ENCODE peak calls at places on chromosomes 3 and 15, in nine cellular contexts. I is NCI-H1436; S is foreskin melanocyte; B is nucleus accumbens; K is T-helper 1 cell; U is NCI-H345; G is T-cell; T is activated naive CD8-positive, alpha-beta T cell treated with anti-CD3 and anti-CD28 coated beads, Interleukin-2, amount 50 U/mL, for 24 hours; F is GM23248. C is an unnamed sample.

GRCh38 chr3:28667646-28668376 is 319.2 kb upstream of the AZI2 start:
- DNase-seq in I (peak; percentile 35), S (peak; percentile 45), B (no peak), K (no peak), U (peak; percentile 68), G (peak; percentile 23), T (peak; percentile 45), F (peak; percentile 68), C (peak; percentile 22)

GRCh38 chr15:71975816-71976150 is 142.2 kb downstream of the MYO9A start:
- DNase-seq in I (no peak), S (no peak), B (no peak), K (no peak), U (no peak), G (no peak), T (no peak), F (no peak), C (no peak)

GRCh38 chr15:95013379-95013778 is 782.0 kb downstream of the MCTP2 start:
- DNase-seq in I (no peak), S (no peak), B (no peak), K (no peak), U (no peak), G (no peak), T (no peak), F (peak; percentile 10), C (no peak)

GRCh38 chr15:66703540-66703941 is 1.5 kb downstream of the SMAD6 start:
- DNase-seq in I (no peak), S (no peak), B (no peak), K (no peak), U (no peak), G (no peak), T (peak; percentile 24), F (peak; percentile 72), C (no peak)

GRCh38 chr3:37887062-37887461 is 25.4 kb downstream of the CTDSPL start:
- DNase-seq in I (no peak), S (no peak), B (no peak), K (no peak), U (no peak), G (no peak), T (no peak), F (no peak), C (no peak)

GRCh38 chr3:195732951-195733350 is 12.2 kb downstream of the MUC20 start:
- DNase-seq in I (no peak), S (no peak), B (no peak), K (no peak), U (no peak), G (no peak), T (no peak), F (no peak), C (no peak)

GRCh38 chr3:134666466-134666865 is 15.6 kb upstream of the KY start:
- DNase-seq in I (no peak), S (no peak), B (no peak), K (no peak), U (no peak), G (no peak), T (no peak), F (peak; percentile 93), C (no peak)

GRCh38 chr3:110066201-110066600 is 728.9 kb upstream of the DPPA4 start:
- DNase-seq in I (no peak), S (no peak), B (no peak), K (no peak), U (no peak), G (no peak), T (no peak), F (no peak), C (no peak)

GRCh38 chr15:90762109-90762508 is 45.0 kb downstream of the BLM start:
- DNase-seq in I (no peak), S (peak; percentile 91), B (no peak), K (no peak), U (no peak), G (peak; percentile 2), T (no peak), F (peak; percentile 93), C (no peak)

GRCh38 chr3:185070491-185071335 is 82.1 kb downstream of the C3orf70 start:
- DNase-seq in I (peak; percentile 13), S (peak; percentile 61), B (no peak), K (no peak), U (no peak), G (no peak), T (no peak), F (peak; percentile 42), C (peak; percentile 42)

GRCh38 chr15:98803228-98804056 is 155.1 kb downstream of the IGF1R start:
- DNase-seq in I (no peak), S (no peak), B (no peak), K (no peak), U (no peak), G (no peak), T (no peak), F (peak; percentile 73), C (no peak)

GRCh38 chr3:27985369-27986035 is 255.9 kb upstream of the CMC1 start:
- DNase-seq in I (no peak), S (no peak), B (no peak), K (no peak), U (no peak), G (no peak), T (no peak), F (peak; percentile 74), C (no peak)

GRCh38 chr15:95247068-95247984 is 1016.0 kb downstream of the MCTP2 start:
- DNase-seq in I (no peak), S (peak; percentile 94), B (no peak), K (no peak), U (no peak), G (no peak), T (no peak), F (peak; percentile 97), C (no peak)

GRCh38 chr3:62128028-62128427 is 245.3 kb downstream of the FEZF2 start:
- DNase-seq in I (no peak), S (no peak), B (no peak), K (no peak), U (no peak), G (no peak), T (no peak), F (peak; percentile 74), C (no peak)

GRCh38 chr3:148718982-148719862 is 21.5 kb downstream of the AGTR1 start:
- DNase-seq in I (no peak), S (no peak), B (no peak), K (no peak), U (no peak), G (no peak), T (no peak), F (peak; percentile 53), C (no peak)

GRCh38 chr3:117407317-117407716 is 697.7 kb downstream of the TUSC7 start:
- DNase-seq in I (peak; percentile 46), S (no peak), B (no peak), K (no peak), U (peak; percentile 14), G (no peak), T (no peak), F (peak; percentile 30), C (no peak)

GRCh38 chr15:48176097-48176496 is 2.0 kb downstream of the MYEF2 start:
- DNase-seq in I (no peak), S (no peak), B (no peak), K (no peak), U (no peak), G (no peak), T (no peak), F (peak; percentile 2), C (no peak)

GRCh38 chr3:115790759-115791158 is 167.4 kb downstream of the GAP43 start:
- DNase-seq in I (no peak), S (no peak), B (no peak), K (no peak), U (no peak), G (no peak), T (peak; percentile 53), F (peak; percentile 98), C (no peak)

GRCh38 chr15:98416222-98416835 is 232.0 kb upstream of the IGF1R start:
- DNase-seq in I (no peak), S (no peak), B (no peak), K (no peak), U (no peak), G (no peak), T (no peak), F (no peak), C (no peak)

GRCh38 chr3:101635954-101636798 is 40.8 kb downstream of the ZBTB11 start:
- DNase-seq in I (peak; percentile 64), S (peak; percentile 14), B (no peak), K (peak; percentile 19), U (no peak), G (peak; percentile 77), T (peak; percentile 78), F (peak; percentile 66), C (no peak)

C was measured in CMK.